ENCODE peak calls at places on chromosomes 3 and 15, in seven cellular contexts. V is NCI-H1417, O is Caco-2, Y is brain microvascular endothelial cell, P is EL, X is AG10803, Q is HTR-8/SVneo. S is an unnamed sample.

GRCh38 chr3:25870452-25870851 is 80.6 kb downstream of the OXSM start:
- DNase-seq in Y (no peak), O (no peak), Q (no peak), P (peak), X (peak), V (no peak), S (no peak)

GRCh38 chr3:46378426-46378942 is 7.7 kb downstream of the CCR5 start:
- DNase-seq in P (peak), Y (peak), X (peak), Q (no peak), V (peak), O (peak), S (peak)

GRCh38 chr3:111809196-111809595 is 49.9 kb upstream of the PHLDB2 start:
- DNase-seq in O (no peak), Q (no peak), P (peak), V (peak), X (peak), Y (peak), S (no peak)

GRCh38 chr15:38414351-38414750 is 39.6 kb upstream of the FAM98B start:
- DNase-seq in X (peak), O (peak), Y (peak), P (peak), Q (peak), V (peak), S (peak)

GRCh38 chr3:180680097-180680430 is 775 bp upstream of the CCDC39 start:
- DNase-seq in P (peak), X (peak), V (peak), Q (peak), Y (peak), O (peak), S (peak)

GRCh38 chr3:178289544-178290160 is 246.6 kb upstream of the KCNMB2 start:
- DNase-seq in P (no peak), Q (no peak), O (no peak), V (no peak), X (peak), Y (no peak), S (no peak)

GRCh38 chr3:187744169-187745151 is 808 bp downstream of the BCL6 start:
- DNase-seq in V (peak), X (peak), Y (peak), Q (no peak), O (peak), P (peak), S (peak)

GRCh38 chr3:139664958-139665357 is 12.8 kb downstream of the NMNAT3 start:
- DNase-seq in V (no peak), O (no peak), P (no peak), Q (no peak), Y (no peak), X (no peak), S (no peak)

GRCh38 chr3:129608087-129608935 is 1.8 kb upstream of the PLXND1 start:
- DNase-seq in Y (peak), O (no peak), V (peak), Q (no peak), X (peak), P (peak), S (peak)